ENCODE peak calls at places on chromosome 15, in six cellular contexts. S is glutamatergic neuron; L is iPS DF 19.7; Z is NAMALWA; V is activated T-helper 1 cell treated with anti-CD3 and anti-CD28 coated beads, Interleukin-12 subunit alpha, Interleukin-12 subunit beta, Interleukin-2, Interleukin-4 antibody, amounts not matched to agents 30 ng/mL and 10 ng/mL and 1 ng/mL, durations not matched to agents 14 hours and 24 hours and 36 hours; D is brain microvascular endothelial cell. G is an unnamed sample.

GRCh38 chr15:81379269-81379668 is 5.3 kb upstream of the TMC3 start:
- DNase-seq in S (no peak), D (no peak), Z (no peak), L (no peak), V (no peak), G (no peak)

GRCh38 chr15:40826123-40827075 is 2.1 kb downstream of the PPP1R14D start:
- DNase-seq in S (no peak), D (no peak), L (no peak), Z (no peak), V (no peak), G (peak)

GRCh38 chr15:25345943-25346342 is 92.9 kb downstream of the UBE3A start:
- DNase-seq in L (no peak), V (no peak), D (peak), S (peak), Z (no peak), G (peak)

GRCh38 chr15:98699591-98700424 is 51.5 kb downstream of the IGF1R start:
- DNase-seq in Z (no peak), V (no peak), D (no peak), S (no peak), L (no peak), G (no peak)

GRCh38 chr15:80234883-80235282 is 17.1 kb downstream of the CTXND1 start:
- DNase-seq in V (peak), S (peak), D (no peak), Z (peak), L (no peak), G (peak)

GRCh38 chr15:70526974-70527325 is 236.4 kb downstream of the UACA start:
- DNase-seq in Z (no peak), L (no peak), D (no peak), S (no peak), V (no peak), G (no peak)

GRCh38 chr15:65829150-65829764 is 37.2 kb upstream of the DENND4A start:
- DNase-seq in S (no peak), Z (peak), D (no peak), L (no peak), V (no peak), G (peak)

GRCh38 chr15:66862878-66863335 is 160.9 kb downstream of the SMAD6 start:
- DNase-seq in D (peak), V (peak), L (peak), Z (peak), S (peak), G (peak)

GRCh38 chr15:68580026-68580882 is 1.5 kb downstream of the CORO2B start:
- DNase-seq in V (no peak), D (no peak), S (peak), L (no peak), Z (no peak), G (no peak)

GRCh38 chr15:60576515-60576914 is 97.6 kb upstream of the ICE2 start:
- DNase-seq in Z (no peak), V (no peak), S (no peak), L (no peak), D (no peak), G (no peak)

GRCh38 chr15:96325579-96326331 is 4.7 kb upstream of the NR2F2 start:
- DNase-seq in V (no peak), S (no peak), Z (no peak), L (no peak), D (peak), G (peak)

GRCh38 chr15:96947830-96948229 is 617.3 kb downstream of the NR2F2 start:
- DNase-seq in V (no peak), S (peak), L (no peak), D (peak), Z (no peak), G (no peak)

GRCh38 chr15:47194718-47195117 is 522.6 kb upstream of the SEMA6D start:
- DNase-seq in D (peak), L (no peak), Z (peak), S (no peak), V (no peak), G (peak)

GRCh38 chr15:84910928-84911623 is 26.6 kb downstream of the SLC28A1 start:
- DNase-seq in S (no peak), L (no peak), Z (no peak), D (no peak), V (no peak), G (no peak)

GRCh38 chr15:98069256-98069655 is 108.8 kb downstream of the ARRDC4 start:
- DNase-seq in L (no peak), Z (no peak), V (no peak), D (no peak), S (no peak), G (no peak)

GRCh38 chr15:65258863-65259262 is 27.8 kb downstream of the PARP16 start:
- DNase-seq in V (no peak), L (no peak), D (no peak), S (no peak), Z (no peak), G (no peak)

GRCh38 chr15:96268421-96269204 is 61.9 kb upstream of the NR2F2 start:
- DNase-seq in S (no peak), D (no peak), V (no peak), Z (no peak), L (no peak), G (no peak)

GRCh38 chr15:52078197-52078875 is 34.2 kb downstream of the BCL2L10 start:
- DNase-seq in S (no peak), L (no peak), D (no peak), Z (no peak), V (no peak), G (no peak)

GRCh38 chr15:73683624-73684536 is at the start of gene CD276:
- DNase-seq in D (peak), S (peak), L (no peak), Z (no peak), V (no peak), G (no peak)